ENCODE peak calls at places on chromosomes 7 and 10, in nine cellular contexts. D is activated CD8-positive, alpha-beta T cell treated with anti-CD3 and anti-CD28 coated beads, Interleukin-2, amount 10 ng/mL, durations not matched to agents 7 days and 5 days; Y is ACHN; L is OCI-LY7; H is amygdala; A is NCI-H460; R is stimulated activated CD8-positive, alpha-beta memory T cell treated with anti-CD3 and anti-CD28 coated beads, Interleukin-4, amount 100 ng/mL, for 1 hour; W is C1 segment of cervical spinal cord; E is NCI-H1092 treated with DMSO at 0.1 percent for 48 hours. U is an unnamed sample.

GRCh38 chr7:86600506-86601290 is 43.0 kb upstream of the GRM3 start:
- DNase-seq in D (no peak), Y (no peak), L (no peak), H (peak), A (no peak), R (no peak), W (no peak), E (peak), U (no peak)

GRCh38 chr7:101688183-101688831 is 59.2 kb upstream of the MYL10 start:
- DNase-seq in D (peak), Y (peak), L (peak), H (peak), A (peak), R (peak), W (peak), E (peak), U (peak)

GRCh38 chr7:158248816-158249215 is 338.8 kb downstream of the PTPRN2 start:
- DNase-seq in D (no peak), Y (no peak), L (no peak), H (no peak), A (no peak), R (no peak), W (no peak), E (no peak), U (no peak)

GRCh38 chr7:100612730-100613446 is 548 bp downstream of the MOSPD3 start:
- DNase-seq in D (peak), Y (no peak), L (peak), H (no peak), A (no peak), R (no peak), W (no peak), E (peak), U (peak)

GRCh38 chr10:69385454-69386350 is 31.0 kb downstream of the TACR2 start:
- DNase-seq in D (no peak), Y (no peak), L (no peak), H (no peak), A (no peak), R (no peak), W (no peak), E (no peak), U (no peak)

GRCh38 chr10:14617850-14618249 is 156.8 kb downstream of the FAM107B start:
- DNase-seq in D (no peak), Y (no peak), L (no peak), H (no peak), A (no peak), R (no peak), W (no peak), E (no peak), U (no peak)

GRCh38 chr10:33621143-33621542 is 286.7 kb upstream of the NRP1 start:
- DNase-seq in D (no peak), Y (no peak), L (no peak), H (no peak), A (no peak), R (no peak), W (no peak), E (no peak), U (no peak)

GRCh38 chr7:83957333-83957732 is 237.3 kb downstream of the SEMA3A start:
- DNase-seq in D (no peak), Y (no peak), L (no peak), H (no peak), A (no peak), R (no peak), W (no peak), E (no peak), U (no peak)

GRCh38 chr7:106997487-106998271 is 46.8 kb upstream of the PRKAR2B start:
- DNase-seq in D (no peak), Y (no peak), L (no peak), H (no peak), A (no peak), R (no peak), W (no peak), E (no peak), U (no peak)

GRCh38 chr10:104642311-104643022 is 1.4 kb downstream of the SORCS3 start:
- DNase-seq in D (peak), Y (peak), L (no peak), H (peak), A (peak), R (no peak), W (no peak), E (no peak), U (no peak)

GRCh38 chr10:3119796-3120459 is 52.6 kb downstream of the PFKP start:
- DNase-seq in D (no peak), Y (peak), L (peak), H (no peak), A (no peak), R (no peak), W (no peak), E (no peak), U (no peak)

GRCh38 chr10:88033380-88033779 is 170.0 kb downstream of the PTEN start:
- DNase-seq in D (no peak), Y (no peak), L (no peak), H (no peak), A (no peak), R (no peak), W (no peak), E (no peak), U (no peak)

GRCh38 chr7:97971120-97971989 is 18.6 kb downstream of the OCM2 start:
- DNase-seq in D (peak), Y (peak), L (peak), H (no peak), A (peak), R (no peak), W (no peak), E (peak), U (no peak)

GRCh38 chr10:338176-339037 is 203.2 kb downstream of the ZMYND11 start:
- DNase-seq in D (no peak), Y (peak), L (no peak), H (no peak), A (no peak), R (no peak), W (no peak), E (no peak), U (no peak)

GRCh38 chr7:121034929-121035328 is 46.4 kb downstream of the CPED1 start:
- DNase-seq in D (no peak), Y (no peak), L (no peak), H (no peak), A (no peak), R (no peak), W (no peak), E (no peak), U (no peak)

GRCh38 chr10:33008499-33009243 is 50.6 kb upstream of the ITGB1 start:
- DNase-seq in D (peak), Y (peak), L (peak), H (peak), A (peak), R (peak), W (peak), E (peak), U (peak)

GRCh38 chr7:40538281-40538680 is 403.5 kb downstream of the SUGCT start:
- DNase-seq in D (no peak), Y (no peak), L (no peak), H (no peak), A (no peak), R (no peak), W (no peak), E (no peak), U (no peak)

GRCh38 chr10:115624448-115624847 is 531.3 kb downstream of the ATRNL1 start:
- DNase-seq in D (no peak), Y (no peak), L (no peak), H (no peak), A (no peak), R (no peak), W (no peak), E (no peak), U (no peak)

GRCh38 chr7:19919156-19920085 is 146.0 kb upstream of the TMEM196 start:
- DNase-seq in D (no peak), Y (no peak), L (no peak), H (no peak), A (no peak), R (no peak), W (no peak), E (no peak), U (no peak)

GRCh38 chr7:37410305-37411209 is 38.1 kb downstream of the ELMO1 start:
- DNase-seq in D (no peak), Y (no peak), L (no peak), H (no peak), A (no peak), R (no peak), W (no peak), E (no peak), U (no peak)

GRCh38 chr7:45920543-45921380 is at the start of gene IGFBP3:
- DNase-seq in D (no peak), Y (peak), L (no peak), H (no peak), A (peak), R (no peak), W (no peak), E (peak), U (no peak)

GRCh38 chr7:21903074-21903786 is 42.5 kb downstream of the CDCA7L start:
- DNase-seq in D (no peak), Y (no peak), L (no peak), H (no peak), A (no peak), R (no peak), W (no peak), E (no peak), U (no peak)

GRCh38 chr7:27051451-27051850 is 44.3 kb downstream of the HOXA1 start:
- DNase-seq in D (no peak), Y (no peak), L (no peak), H (no peak), A (no peak), R (no peak), W (no peak), E (no peak), U (no peak)

GRCh38 chr7:78260826-78261225 is 462.3 kb downstream of the PHTF2 start:
- DNase-seq in D (no peak), Y (no peak), L (no peak), H (no peak), A (no peak), R (no peak), W (no peak), E (no peak), U (no peak)

GRCh38 chr10:114176511-114176910 is 2.5 kb upstream of the CCDC186 start:
- DNase-seq in D (no peak), Y (no peak), L (no peak), H (no peak), A (no peak), R (no peak), W (no peak), E (no peak), U (no peak)

GRCh38 chr7:140646931-140647647 is 6.5 kb upstream of the DENND2A start:
- DNase-seq in D (peak), Y (peak), L (peak), H (peak), A (peak), R (no peak), W (peak), E (peak), U (peak)

GRCh38 chr10:24722131-24722675 is 1.5 kb downstream of the ARHGAP21 start:
- DNase-seq in D (no peak), Y (no peak), L (no peak), H (no peak), A (no peak), R (no peak), W (peak), E (no peak), U (peak)

GRCh38 chr7:90401989-90402388 is 1.3 kb upstream of the CLDN12 start:
- DNase-seq in D (no peak), Y (no peak), L (no peak), H (no peak), A (no peak), R (no peak), W (no peak), E (peak), U (no peak)

GRCh38 chr10:78964952-78965633 is 103.7 kb upstream of the ZMIZ1 start:
- DNase-seq in D (no peak), Y (peak), L (no peak), H (peak), A (peak), R (no peak), W (peak), E (peak), U (no peak)

GRCh38 chr10:69215405-69216176 is 4.5 kb upstream of the HKDC1 start:
- DNase-seq in D (peak), Y (no peak), L (no peak), H (no peak), A (no peak), R (no peak), W (no peak), E (no peak), U (no peak)

GRCh38 chr10:6064119-6064518 is 2.0 kb upstream of the IL2RA start:
- DNase-seq in D (peak), Y (no peak), L (no peak), H (no peak), A (no peak), R (no peak), W (no peak), E (no peak), U (no peak)

U was measured in naive B cell.